ENCODE peak calls at places on chromosomes 6 and 20, in nine cellular contexts. S, V, O, Y, H, B, G, M and R are unnamed samples.

GRCh38 chr20:19934792-19935491 is 82.2 kb upstream of the NAA20 start:
- DNase-seq in S (no peak), V (peak; percentile 66), O (no peak), Y (no peak), H (no peak), B (no peak), G (no peak), M (no peak), R (no peak)

GRCh38 chr6:6178795-6179194 is 141.7 kb downstream of the F13A1 start:
- DNase-seq in S (no peak), V (no peak), O (no peak), Y (no peak), H (no peak), B (no peak), G (no peak), M (no peak), R (no peak)

GRCh38 chr20:6079011-6079410 is 25.2 kb upstream of the LRRN4 start:
- DNase-seq in S (no peak), V (no peak), O (no peak), Y (no peak), H (no peak), B (no peak), G (no peak), M (no peak), R (no peak)

GRCh38 chr20:9574182-9574581 is 59.8 kb downstream of the LAMP5 start:
- DNase-seq in S (no peak), V (no peak), O (no peak), Y (no peak), H (no peak), B (no peak), G (no peak), M (no peak), R (no peak)

GRCh38 chr6:66508433-66508832 is 801.4 kb upstream of the EYS start:
- DNase-seq in S (no peak), V (no peak), O (no peak), Y (no peak), H (no peak), B (no peak), G (no peak), M (peak; percentile 0), R (no peak)

GRCh38 chr6:37489697-37490336 is 9.9 kb downstream of the CCDC167 start:
- DNase-seq in S (peak; percentile 47), V (no peak), O (peak; percentile 51), Y (no peak), H (no peak), B (peak; percentile 71), G (peak; percentile 34), M (peak; percentile 34), R (no peak)

GRCh38 chr6:73722318-73723060 is 26.5 kb downstream of the CD109 start:
- DNase-seq in S (no peak), V (no peak), O (no peak), Y (no peak), H (peak; percentile 50), B (no peak), G (no peak), M (peak; percentile 96), R (no peak)

GRCh38 chr20:4086771-4087677 is 71.7 kb upstream of the RNF24 start:
- DNase-seq in S (no peak), V (no peak), O (no peak), Y (no peak), H (no peak), B (no peak), G (no peak), M (no peak), R (no peak)

GRCh38 chr20:3080939-3081388 is 3.6 kb downstream of the AVP start:
- DNase-seq in S (no peak), V (peak; percentile 93), O (no peak), Y (peak; percentile 86), H (no peak), B (no peak), G (no peak), M (peak; percentile 64), R (no peak)

GRCh38 chr6:143258945-143259344 is 191.6 kb downstream of the ADAT2 start:
- DNase-seq in S (no peak), V (no peak), O (no peak), Y (no peak), H (no peak), B (no peak), G (no peak), M (no peak), R (no peak)

GRCh38 chr20:19880256-19881079 is 122.4 kb downstream of the RIN2 start:
- DNase-seq in S (no peak), V (no peak), O (no peak), Y (no peak), H (no peak), B (no peak), G (no peak), M (peak; percentile 72), R (no peak)

GRCh38 chr6:121849477-121849876 is 414.0 kb downstream of the GJA1 start:
- DNase-seq in S (no peak), V (no peak), O (peak; percentile 54), Y (no peak), H (peak; percentile 87), B (no peak), G (no peak), M (peak; percentile 72), R (no peak)

GRCh38 chr6:151590742-151591141 is 96.9 kb downstream of the CCDC170 start:
- DNase-seq in S (no peak), V (no peak), O (no peak), Y (no peak), H (no peak), B (no peak), G (no peak), M (no peak), R (no peak)
- H3K27me3 ChIP-seq in S (no peaks in the 10 kb centered on the region), V (no peaks in the 10 kb centered on the region), O (no peaks in the 10 kb centered on the region), Y (no peaks in the 10 kb centered on the region), H (no peaks in the 10 kb centered on the region), B (peaks cover 3% of the 10 kb centered on the region), G (no peaks in the 10 kb centered on the region), M (no peaks in the 10 kb centered on the region), R (no peaks in the 10 kb centered on the region)

GRCh38 chr6:15630202-15630601 is 32.6 kb downstream of the DTNBP1 start:
- DNase-seq in S (no peak), V (no peak), O (no peak), Y (no peak), H (no peak), B (no peak), G (no peak), M (no peak), R (no peak)
- H3K27ac ChIP-seq in S (no peak overlapping the region), V (no peak overlapping the region), O (no peak overlapping the region), Y (no peak overlapping the region), H (no peak overlapping the region), B (no peak overlapping the region), G (no peak overlapping the region), M (no peak overlapping the region), R (no peak overlapping the region)

GRCh38 chr20:57801581-57801980 is 91.8 kb upstream of the PMEPA1 start:
- DNase-seq in S (no peak), V (no peak), O (no peak), Y (no peak), H (no peak), B (no peak), G (no peak), M (no peak), R (no peak)
- H3K27me3 ChIP-seq in S (no peaks in the 10 kb centered on the region), V (no peaks in the 10 kb centered on the region), O (no peaks in the 10 kb centered on the region), Y (no peaks in the 10 kb centered on the region), H (no peaks in the 10 kb centered on the region), B (no peaks in the 10 kb centered on the region), G (no peaks in the 10 kb centered on the region), M (peaks cover 30% of the 10 kb centered on the region), R (no peaks in the 10 kb centered on the region)

DNA sequence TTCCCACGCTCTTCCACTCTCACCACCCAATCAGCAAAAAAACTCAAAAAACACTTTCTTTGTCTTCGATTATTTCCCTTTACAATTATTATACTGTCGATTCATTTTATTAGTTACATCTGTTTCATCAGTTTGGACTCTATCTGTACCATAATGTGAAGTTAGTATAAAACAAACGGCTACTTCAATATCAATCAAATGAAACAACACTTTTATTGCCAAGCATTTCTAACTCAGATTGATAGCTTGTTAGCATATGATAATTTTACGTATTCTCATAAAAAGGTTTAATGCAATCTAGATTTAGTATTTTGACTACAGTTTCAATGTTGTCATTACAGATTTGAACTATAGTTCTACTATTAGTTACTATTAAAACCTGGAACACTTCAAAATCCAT is 149.3 kb downstream of the PTPRK start:
- DNase-seq in S (no peak), V (no peak), O (no peak), Y (no peak), H (no peak), B (no peak), G (no peak), M (no peak), R (no peak)
- H3K27ac ChIP-seq in S (no peak overlapping the region), V (no peak overlapping the region), O (no peak overlapping the region), Y (no peak overlapping the region), H (no peak overlapping the region), B (no peak overlapping the region), G (no peak overlapping the region), M (no peak overlapping the region), R (no peak overlapping the region)

GRCh38 chr20:37425103-37425625 is 79.2 kb downstream of the SRC start:
- DNase-seq in S (no peak), V (no peak), O (no peak), Y (no peak), H (no peak), B (no peak), G (no peak), M (no peak), R (no peak)
- H3K27me3 ChIP-seq in S (no peaks in the 10 kb centered on the region), V (peaks cover 68% of the 10 kb centered on the region), O (peaks cover 53% of the 10 kb centered on the region), Y (peaks cover 35% of the 10 kb centered on the region), H (peaks cover 5% of the 10 kb centered on the region), B (peaks cover 12% of the 10 kb centered on the region), G (no peaks in the 10 kb centered on the region), M (peaks cover 66% of the 10 kb centered on the region), R (peaks cover 24% of the 10 kb centered on the region)

DNA sequence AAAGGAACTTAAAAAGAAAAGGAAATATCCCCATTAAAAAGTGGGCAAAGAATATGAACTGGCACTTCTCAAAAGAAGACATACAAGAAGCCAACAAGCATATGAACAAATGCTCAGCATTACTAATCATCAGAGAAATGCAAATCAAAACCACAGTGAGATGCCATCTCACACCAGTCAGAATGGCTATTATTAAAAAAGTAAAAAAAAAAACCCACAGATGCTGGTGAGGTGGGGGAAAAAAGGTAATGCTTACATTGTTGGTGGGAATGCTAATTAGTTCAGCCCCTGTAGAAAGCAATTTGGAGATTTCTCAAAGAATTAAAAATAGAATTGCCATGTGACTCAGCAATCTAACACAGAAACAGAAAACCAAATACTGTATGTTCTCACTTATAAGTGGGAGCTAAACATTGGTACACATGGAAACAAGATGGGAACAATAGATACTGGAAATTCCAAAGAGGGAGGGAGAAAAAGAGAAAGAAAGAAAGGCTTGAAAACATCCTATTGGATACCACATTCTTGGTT is 437.1 kb downstream of the GRIK2 start:
- DNase-seq in S (no peak), V (no peak), O (no peak), Y (no peak), H (no peak), B (no peak), G (no peak), M (peak; percentile 40), R (no peak)
- H3K27ac ChIP-seq in S (no peak overlapping the region), V (no peak overlapping the region), O (no peak overlapping the region), Y (no peak overlapping the region), H (no peak overlapping the region), B (no peak overlapping the region), G (no peak overlapping the region), M (peak overlapping the region; percentile 52), R (no peak overlapping the region)

GRCh38 chr6:11043552-11043960 is 549 bp downstream of the ELOVL2 start:
- DNase-seq in S (no peak), V (no peak), O (no peak), Y (no peak), H (peak; percentile 16), B (no peak), G (peak; percentile 3), M (peak; percentile 30), R (no peak)
- H3K27me3 ChIP-seq in S (peaks cover 19% of the 10 kb centered on the region), V (peaks cover 83% of the 10 kb centered on the region), O (peaks cover 32% of the 10 kb centered on the region), Y (peaks cover 56% of the 10 kb centered on the region), H (peaks cover 96% of the 10 kb centered on the region), B (peaks cover 11% of the 10 kb centered on the region), G (peaks cover 9% of the 10 kb centered on the region), M (peaks cover 17% of the 10 kb centered on the region), R (peaks cover 63% of the 10 kb centered on the region)